ENCODE peak calls at places on chromosomes 7 and 10, in six cellular contexts. F is CD8-positive, alpha-beta T cell; M is BE2C; U is T-helper 2 cell; A is prostate gland; V is A172. Y is an unnamed sample.
A peak's percentile ranks its signal among the peaks of the same experiment; 100 is the strongest.

GRCh38 chr7:117231047-117231359 is 91.9 kb downstream of the WNT2 start:
- DNase-seq in F (no peak), M (no peak), U (no peak), A (no peak), V (no peak), Y (peak; percentile 18)

GRCh38 chr10:6953131-6953834 is 373.2 kb upstream of the PRKCQ start:
- DNase-seq in F (no peak), M (no peak), U (no peak), A (no peak), V (no peak), Y (no peak)

GRCh38 chr10:20551761-20552160 is 345.4 kb downstream of the NEBL start:
- DNase-seq in F (no peak), M (no peak), U (no peak), A (no peak), V (no peak), Y (no peak)

GRCh38 chr10:88922041-88922440 is 30.5 kb downstream of the ACTA2 start:
- DNase-seq in F (no peak), M (no peak), U (no peak), A (no peak), V (no peak), Y (no peak)

GRCh38 chr7:128774029-128774689 is 1.4 kb downstream of the OPN1SW start:
- DNase-seq in F (no peak), M (no peak), U (no peak), A (no peak), V (no peak), Y (no peak)

GRCh38 chr10:127945335-127945734 is 38.4 kb downstream of the PTPRE start:
- DNase-seq in F (no peak), M (no peak), U (no peak), A (peak; percentile 16), V (peak; percentile 27), Y (peak; percentile 54)

GRCh38 chr7:100130608-100131453 is 4.1 kb downstream of the MBLAC1 start:
- DNase-seq in F (peak; percentile 93), M (peak; percentile 86), U (peak; percentile 77), A (peak; percentile 66), V (peak; percentile 48), Y (peak; percentile 61)

GRCh38 chr10:35208536-35208935 is 81.9 kb downstream of the CREM start:
- DNase-seq in F (no peak), M (no peak), U (peak; percentile 85), A (no peak), V (no peak), Y (no peak)

GRCh38 chr10:125692246-125692931 is 9.4 kb upstream of the TEX36 start:
- DNase-seq in F (no peak), M (no peak), U (no peak), A (no peak), V (no peak), Y (no peak)